ENCODE peak calls at places on chromosome X, in nine cellular contexts. F is skeletal muscle cell; V is thoracic aorta; N is H9; O is stimulated activated CD4-positive, alpha-beta T cell treated with anti-CD3 and anti-CD28 coated beads, Interleukin-15, amount 100 ng/mL, for 1 hour; Y is NCI-H69; J is NCI-H187 treated with DMSO at 0.1 percent for 48 hours; C is endothelial cell; B is neuronal stem cell. K is an unnamed sample.

GRCh38 chrX:155577682-155578081 is 35.1 kb downstream of the TMLHE start:
- DNase-seq in F (no peak), V (no peak), N (peak; percentile 30), O (no peak), Y (no peak), J (no peak), C (no peak), B (no peak), K (no peak)

GRCh38 chrX:133660356-133660755 is 245.1 kb upstream of the GPC4 start:
- DNase-seq in F (peak; percentile 52), V (no peak), N (no peak), O (no peak), Y (no peak), J (no peak), C (no peak), B (no peak), K (no peak)

GRCh38 chrX:148500428-148501120 is at the start of gene AFF2:
- DNase-seq in F (no peak), V (no peak), N (peak; percentile 26), O (no peak), Y (peak; percentile 28), J (no peak), C (peak; percentile 35), B (peak; percentile 37), K (no peak)

GRCh38 chrX:3609800-3610199 is 103.6 kb downstream of the PRKX start:
- DNase-seq in F (peak; percentile 50), V (no peak), N (no peak), O (no peak), Y (no peak), J (no peak), C (no peak), B (no peak), K (no peak)

GRCh38 chrX:13996650-13997049 is 33.0 kb downstream of the GEMIN8 start:
- DNase-seq in F (no peak), V (no peak), N (no peak), O (no peak), Y (no peak), J (no peak), C (no peak), B (no peak), K (no peak)

GRCh38 chrX:96407981-96408380 is 276.7 kb upstream of the DIAPH2 start:
- DNase-seq in F (no peak), V (no peak), N (no peak), O (no peak), Y (no peak), J (no peak), C (no peak), B (no peak), K (no peak)

GRCh38 chrX:14697453-14697852 is 168.1 kb downstream of the GLRA2 start:
- DNase-seq in F (no peak), V (no peak), N (peak; percentile 47), O (no peak), Y (peak; percentile 52), J (no peak), C (peak; percentile 42), B (peak; percentile 1), K (no peak)

GRCh38 chrX:140298946-140299345 is 205.9 kb downstream of the SOX3 start:
- DNase-seq in F (no peak), V (no peak), N (no peak), O (no peak), Y (no peak), J (no peak), C (no peak), B (no peak), K (no peak)

GRCh38 chrX:125205918-125206665 is 113.6 kb upstream of the TEX13C start:
- DNase-seq in F (no peak), V (no peak), N (peak; percentile 66), O (no peak), Y (peak; percentile 88), J (no peak), C (peak; percentile 22), B (no peak), K (no peak)

GRCh38 chrX:109475174-109475891 is 6.6 kb downstream of the GUCY2F start:
- DNase-seq in F (no peak), V (no peak), N (peak; percentile 92), O (no peak), Y (peak; percentile 25), J (peak; percentile 5), C (peak; percentile 51), B (peak; percentile 45), K (no peak)

GRCh38 chrX:20383487-20383886 is 116.8 kb upstream of the RPS6KA3 start:
- DNase-seq in F (no peak), V (no peak), N (no peak), O (no peak), Y (peak; percentile 45), J (no peak), C (no peak), B (no peak), K (no peak)

GRCh38 chrX:136065044-136065671 is 79.9 kb downstream of the SLC9A6 start:
- DNase-seq in F (peak; percentile 85), V (no peak), N (no peak), O (no peak), Y (peak; percentile 52), J (no peak), C (no peak), B (no peak), K (no peak)

GRCh38 chrX:28717864-28718263 is 130.6 kb downstream of the IL1RAPL1 start:
- DNase-seq in F (no peak), V (no peak), N (no peak), O (no peak), Y (no peak), J (no peak), C (no peak), B (no peak), K (no peak)

GRCh38 chrX:121260568-121261240 is 213.3 kb downstream of the GLUD2 start:
- DNase-seq in F (peak; percentile 49), V (no peak), N (no peak), O (no peak), Y (no peak), J (no peak), C (no peak), B (peak; percentile 62), K (no peak)

GRCh38 chrX:132692066-132692465 is 203.2 kb upstream of the MBNL3 start:
- DNase-seq in F (no peak), V (no peak), N (no peak), O (no peak), Y (peak; percentile 1), J (no peak), C (no peak), B (no peak), K (no peak)

GRCh38 chrX:848366-848765 is 217.8 kb downstream of the SHOX start:
- DNase-seq in F (no peak), V (no peak), N (no peak), O (no peak), Y (no peak), J (no peak), C (no peak), B (no peak), K (no peak)

GRCh38 chrX:56726609-56727008 is 2.4 kb upstream of the NBDY start:
- DNase-seq in F (no peak), V (no peak), N (no peak), O (no peak), Y (peak; percentile 60), J (no peak), C (no peak), B (no peak), K (no peak)

K was measured in iPS DF 19.7.